ENCODE peak calls at places on chromosomes 6 and 20, in five cellular contexts. V is neuronal stem cell, R is bronchial epithelial cell, U is esophagus squamous epithelium, Y is mesendoderm. Z is an unnamed sample.

GRCh38 chr20:62367136-62367482 is at the start of gene LAMA5:
- DNase-seq in V (peak; percentile 77), Y (peak; percentile 70), R (no peak), U (no peak), Z (peak; percentile 75)

GRCh38 chr20:41889125-41889870 is 271.1 kb upstream of the CHD6 start:
- DNase-seq in R (no peak), Y (peak; percentile 38), V (no peak), U (no peak), Z (no peak)

GRCh38 chr6:15661815-15662245 is 998 bp downstream of the DTNBP1 start:
- DNase-seq in R (no peak), V (no peak), U (no peak), Y (no peak), Z (peak; percentile 4)

GRCh38 chr20:50824137-50824536 is 29.3 kb downstream of the BCAS4 start:
- DNase-seq in V (no peak), U (no peak), R (peak; percentile 35), Y (no peak), Z (no peak)

GRCh38 chr6:35483062-35483461 is 13.8 kb downstream of the TEAD3 start:
- DNase-seq in V (no peak), U (no peak), R (no peak), Y (no peak), Z (no peak)

GRCh38 chr6:14210077-14210476 is 92.5 kb downstream of the CD83 start:
- DNase-seq in Y (no peak), U (no peak), V (no peak), R (no peak), Z (no peak)

GRCh38 chr6:160101262-160102205 is 20.1 kb upstream of the SLC22A1 start:
- DNase-seq in R (no peak), U (no peak), V (no peak), Y (peak; percentile 66), Z (no peak)

GRCh38 chr6:169452869-169453186 is 199.2 kb upstream of the THBS2 start:
- DNase-seq in Y (no peak), U (no peak), R (no peak), V (no peak), Z (no peak)

GRCh38 chr20:48933017-48933766 is 11.7 kb downstream of the ARFGEF2 start:
- DNase-seq in V (no peak), R (no peak), Y (no peak), U (no peak), Z (no peak)

GRCh38 chr6:105021399-105021798 is 64.5 kb downstream of the LIN28B start:
- DNase-seq in V (no peak), U (no peak), R (no peak), Y (no peak), Z (no peak)

GRCh38 chr6:6913346-6913745 is 194.4 kb upstream of the RREB1 start:
- DNase-seq in V (no peak), Y (no peak), R (no peak), U (no peak), Z (no peak)

GRCh38 chr20:2032168-2032567 is 38.3 kb upstream of the PDYN start:
- DNase-seq in V (peak; percentile 20), Y (peak; percentile 31), R (no peak), U (no peak), Z (no peak)

GRCh38 chr20:61908057-61909026 is 157.3 kb downstream of the TAF4 start:
- DNase-seq in R (no peak), Y (no peak), U (no peak), V (no peak), Z (no peak)

GRCh38 chr20:2468581-2469407 is 1.8 kb downstream of the SNRPB start:
- DNase-seq in Y (no peak), V (no peak), U (no peak), R (no peak), Z (no peak)

GRCh38 chr6:7112741-7113313 is 5.1 kb downstream of the RREB1 start:
- DNase-seq in V (no peak), U (no peak), Y (peak; percentile 64), R (peak; percentile 78), Z (no peak)

GRCh38 chr20:17470521-17470920 is 60.7 kb downstream of the BFSP1 start:
- DNase-seq in U (no peak), R (no peak), V (no peak), Y (no peak), Z (no peak)

GRCh38 chr20:61817061-61817460 is 248.6 kb downstream of the TAF4 start:
- DNase-seq in Y (no peak), U (no peak), R (no peak), V (no peak), Z (no peak)

GRCh38 chr6:34056301-34056700 is 89.6 kb downstream of the GRM4 start:
- DNase-seq in Y (peak; percentile 85), R (peak; percentile 64), U (no peak), V (peak; percentile 60), Z (peak; percentile 86)

GRCh38 chr6:169371344-169372144 is 117.9 kb upstream of the THBS2 start:
- DNase-seq in Y (peak; percentile 85), U (no peak), V (peak; percentile 18), R (no peak), Z (peak; percentile 50)

GRCh38 chr6:137697267-137697938 is 169.7 kb upstream of the TNFAIP3 start:
- DNase-seq in U (no peak), R (peak; percentile 57), Y (peak; percentile 96), V (peak; percentile 20), Z (peak; percentile 25)

GRCh38 chr6:118843685-118844390 is 50.1 kb upstream of the ASF1A start:
- DNase-seq in Y (no peak), U (no peak), R (no peak), V (no peak), Z (no peak)

GRCh38 chr6:113142775-113143174 is 714.4 kb upstream of the MARCKS start:
- DNase-seq in U (no peak), R (no peak), V (no peak), Y (no peak), Z (no peak)

GRCh38 chr6:38567436-38567835 is 72.3 kb downstream of the BTBD9 start:
- DNase-seq in V (no peak), R (peak; percentile 48), U (no peak), Y (no peak), Z (no peak)

GRCh38 chr6:84227434-84228197 is at the start of gene CEP162:
- DNase-seq in V (peak; percentile 86), R (peak; percentile 80), U (peak; percentile 64), Y (peak; percentile 96), Z (peak; percentile 93)

GRCh38 chr20:49392745-49393144 is 89.7 kb downstream of the KCNB1 start:
- DNase-seq in R (no peak), Y (no peak), V (no peak), U (no peak), Z (no peak)

GRCh38 chr6:12637960-12638641 is 78.5 kb upstream of the PHACTR1 start:
- DNase-seq in V (peak; percentile 56), Y (peak; percentile 95), U (no peak), R (peak; percentile 81), Z (peak; percentile 62)

GRCh38 chr6:21500894-21501293 is 92.7 kb upstream of the SOX4 start:
- DNase-seq in V (no peak), U (no peak), Y (no peak), R (no peak), Z (no peak)

GRCh38 chr6:127202676-127203075 is 64.0 kb upstream of the RNF146 start:
- DNase-seq in R (no peak), Y (no peak), U (no peak), V (no peak), Z (no peak)

GRCh38 chr20:38731738-38732113 is 7.4 kb downstream of the SLC32A1 start:
- DNase-seq in Y (no peak), R (no peak), U (no peak), V (no peak), Z (no peak)

DNA sequence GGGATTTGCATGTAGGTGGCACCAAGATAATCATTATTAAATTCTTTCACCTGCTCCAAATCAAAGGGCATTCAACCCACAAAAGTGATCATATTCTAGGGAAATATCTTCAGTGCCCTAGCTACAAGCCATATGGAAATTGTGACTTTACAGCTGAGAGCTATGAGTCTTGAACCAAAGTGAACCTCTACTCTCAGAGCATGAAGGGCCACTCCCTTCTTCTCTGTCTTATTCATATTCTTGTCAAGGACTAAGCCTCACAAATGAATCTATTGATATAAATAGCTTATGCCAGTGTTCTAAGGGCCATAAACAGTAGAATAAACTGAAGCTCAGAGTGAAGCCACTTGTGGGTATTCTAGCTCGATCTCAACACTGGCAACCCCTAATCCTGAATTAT is 29.6 kb downstream of the SPINT4 start:
- DNase-seq in U (no peak), Y (no peak), R (no peak), V (no peak), Z (no peak)
- H3K36me3 ChIP-seq in U (no peaks in the 10 kb centered on the region), Y (no peaks in the 10 kb centered on the region), R (no peaks in the 10 kb centered on the region), V (no peaks in the 10 kb centered on the region), Z (no peaks in the 10 kb centered on the region)

GRCh38 chr6:168190646-168191443 is 111.8 kb upstream of the FRMD1 start:
- DNase-seq in R (no peak), V (no peak), Y (no peak), U (no peak), Z (no peak)

GRCh38 chr6:168193816-168194701 is 115.0 kb upstream of the FRMD1 start:
- DNase-seq in U (no peak), V (no peak), Y (peak; percentile 65), R (no peak), Z (no peak)

GRCh38 chr6:168189679-168190405 is 110.8 kb upstream of the FRMD1 start:
- DNase-seq in R (no peak), U (no peak), Y (no peak), V (no peak), Z (peak; percentile 2)

GRCh38 chr6:168192901-168193815 is 114.1 kb upstream of the FRMD1 start:
- DNase-seq in V (no peak), U (no peak), R (no peak), Y (no peak), Z (no peak)

DNA sequence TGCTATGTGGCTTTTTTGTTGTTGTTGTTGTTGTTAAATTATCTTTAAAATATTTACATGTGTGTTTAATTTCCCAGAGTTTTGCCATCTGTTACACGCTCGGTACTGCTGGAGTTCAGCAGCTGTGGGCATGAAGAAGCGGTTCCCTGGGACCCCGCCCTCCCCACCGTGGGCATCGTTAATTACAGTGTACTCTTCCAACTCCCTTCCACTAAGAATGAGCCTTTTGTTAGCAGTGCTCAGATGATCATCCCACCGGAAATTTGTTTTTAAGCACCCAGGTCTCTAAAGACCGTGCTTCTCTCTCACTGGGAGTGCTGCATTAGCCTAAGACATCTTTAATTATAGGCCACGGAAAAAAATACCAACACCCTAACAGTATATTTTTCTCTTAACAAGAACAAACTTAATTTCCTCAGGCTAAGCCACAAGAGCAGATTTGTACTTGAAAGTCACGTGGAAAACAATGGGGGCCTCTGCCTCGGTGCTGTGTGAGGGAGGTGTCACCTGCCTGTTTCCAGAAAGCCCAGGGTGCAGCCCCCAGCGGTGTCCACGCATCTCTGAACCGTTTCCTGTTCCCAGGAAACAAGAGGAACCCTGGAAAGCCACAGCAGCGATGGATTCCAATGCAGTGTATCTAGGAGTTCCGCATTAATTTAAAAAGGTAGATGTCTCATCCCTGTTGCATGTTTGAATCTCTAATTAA is 113.3 kb upstream of the FRMD1 start:
- DNase-seq in R (no peak), U (no peak), V (no peak), Y (no peak), Z (peak; percentile 3)
- H3K4me3 ChIP-seq in R (no peak overlapping the region), U (no peak overlapping the region), V (no peak overlapping the region), Y (no peak overlapping the region), Z (no peak overlapping the region)

GRCh38 chr20:25282034-25282781 is 34.3 kb downstream of the PYGB start:
- DNase-seq in U (no peak), R (no peak), V (no peak), Y (no peak), Z (no peak)
- H3K36me3 ChIP-seq in U (peaks cover 100% of the 10 kb centered on the region), R (peaks cover 84% of the 10 kb centered on the region), V (peaks cover 100% of the 10 kb centered on the region), Y (peaks cover 13% of the 10 kb centered on the region), Z (peaks cover 41% of the 10 kb centered on the region)

DNA sequence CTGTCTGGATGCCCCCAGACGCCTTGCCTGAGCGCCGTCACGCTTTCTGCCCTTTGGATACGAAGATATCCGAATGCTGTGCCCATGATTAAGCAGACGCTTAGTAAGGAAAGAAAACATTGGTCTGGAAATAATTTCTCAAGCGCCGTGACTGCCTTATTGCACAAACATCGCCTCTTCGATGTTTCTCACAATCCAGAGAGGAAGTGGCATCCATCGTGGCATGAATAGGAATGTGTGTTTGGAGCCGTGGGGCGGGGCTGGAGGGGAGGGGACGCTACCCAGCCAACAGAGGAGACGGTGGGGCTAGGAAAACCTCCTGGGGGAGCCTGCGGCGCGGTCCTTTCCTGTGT is 564 bp upstream of the PPP1R14C start:
- DNase-seq in R (peak; percentile 94), V (no peak), Y (peak; percentile 19), U (no peak), Z (peak; percentile 4)
- H3K4me3 ChIP-seq in R (peak overlapping the region; percentile 76), V (peak overlapping the region; percentile 84), Y (no peak overlapping the region), U (peak overlapping the region; percentile 68), Z (peak overlapping the region; percentile 38)